ENCODE peak calls at places on chromosomes 12 and 14, in nine cellular contexts. Y, T, S, K, I, V, R, C and U are unnamed samples. For H3K4me1 and H3K9me3, the result is how much of the 10 kb centered on the place peaks cover.

GRCh38 chr12:71980543-71980942 is 41.9 kb downstream of the TPH2 start:
- DNase-seq in C (no peak), S (no peak), T (no peak), I (no peak), R (no peak), K (no peak), Y (no peak), V (no peak), U (no peak)

GRCh38 chr12:110591508-110592051 is 8.5 kb upstream of the PPTC7 start:
- DNase-seq in S (no peak), Y (no peak), V (no peak), T (no peak), C (no peak), K (no peak), R (peak), I (no peak), U (no peak)

GRCh38 chr14:94992046-94992445 is 165.3 kb downstream of the DICER1 start:
- DNase-seq in S (no peak), T (no peak), I (no peak), K (no peak), V (no peak), Y (no peak), C (no peak), R (no peak), U (no peak)

GRCh38 chr14:47485421-47485820 is 190.0 kb downstream of the MDGA2 start:
- DNase-seq in C (no peak), Y (no peak), I (no peak), V (no peak), S (no peak), R (no peak), K (no peak), T (no peak), U (no peak)

GRCh38 chr12:47770086-47770726 is 2.8 kb upstream of the SLC48A1 start:
- DNase-seq in K (no peak), V (no peak), R (no peak), S (no peak), Y (no peak), C (no peak), I (peak), T (no peak), U (no peak)

GRCh38 chr14:63388766-63389431 is 70.2 kb upstream of the GPHB5 start:
- DNase-seq in Y (peak), V (peak), S (peak), R (peak), C (peak), T (peak), K (peak), I (no peak), U (peak)

GRCh38 chr12:69052613-69053408 is 119.8 kb upstream of the CPM start:
- DNase-seq in I (peak), Y (no peak), C (no peak), S (peak), V (no peak), R (no peak), K (no peak), T (no peak), U (no peak)

GRCh38 chr14:86838363-86838762 is 1154.6 kb downstream of the GALC start:
- DNase-seq in K (no peak), I (peak), V (no peak), S (peak), Y (no peak), C (no peak), T (no peak), R (no peak), U (no peak)

GRCh38 chr14:60977848-60978247 is 3.0 kb downstream of the TRMT5 start:
- DNase-seq in S (no peak), R (no peak), K (no peak), T (no peak), I (peak), C (no peak), Y (no peak), V (no peak), U (no peak)

GRCh38 chr14:51147183-51147582 is 52.3 kb upstream of the TRIM9 start:
- DNase-seq in R (no peak), K (no peak), S (peak), T (no peak), V (peak), I (no peak), Y (no peak), C (no peak), U (no peak)

GRCh38 chr12:89513544-89513943 is 11.1 kb downstream of the GALNT4 start:
- DNase-seq in R (no peak), K (no peak), S (no peak), T (no peak), C (no peak), I (no peak), Y (no peak), V (no peak), U (no peak)

GRCh38 chr12:85280984-85281946 is 1.2 kb downstream of the ALX1 start:
- DNase-seq in C (no peak), K (no peak), I (no peak), T (no peak), R (no peak), V (no peak), Y (no peak), S (peak), U (no peak)

GRCh38 chr14:75295491-75296338 is 17.1 kb downstream of the FOS start:
- DNase-seq in C (peak), S (peak), I (no peak), Y (peak), T (peak), K (peak), R (peak), V (peak), U (peak)

GRCh38 chr14:75299576-75299975 is 20.9 kb downstream of the FOS start:
- DNase-seq in K (no peak), Y (no peak), V (no peak), T (no peak), S (no peak), R (no peak), C (no peak), I (no peak), U (no peak)

GRCh38 chr14:75297417-75298040 is 18.9 kb downstream of the FOS start:
- DNase-seq in C (no peak), V (no peak), K (peak), I (no peak), S (no peak), R (no peak), Y (no peak), T (no peak), U (no peak)

GRCh38 chr14:75299064-75299463 is 20.4 kb downstream of the FOS start:
- DNase-seq in T (no peak), I (peak), C (peak), Y (no peak), R (no peak), S (peak), V (peak), K (peak), U (no peak)

GRCh38 chr14:75298187-75298985 is 19.8 kb downstream of the FOS start:
- DNase-seq in R (peak), S (no peak), K (peak), C (peak), T (peak), I (peak), Y (no peak), V (no peak), U (peak)
- H3K27ac ChIP-seq in R (peak), S (no peak), K (peak), C (peak), T (peak), I (peak), Y (no peak), V (peak), U (no peak)

DNA sequence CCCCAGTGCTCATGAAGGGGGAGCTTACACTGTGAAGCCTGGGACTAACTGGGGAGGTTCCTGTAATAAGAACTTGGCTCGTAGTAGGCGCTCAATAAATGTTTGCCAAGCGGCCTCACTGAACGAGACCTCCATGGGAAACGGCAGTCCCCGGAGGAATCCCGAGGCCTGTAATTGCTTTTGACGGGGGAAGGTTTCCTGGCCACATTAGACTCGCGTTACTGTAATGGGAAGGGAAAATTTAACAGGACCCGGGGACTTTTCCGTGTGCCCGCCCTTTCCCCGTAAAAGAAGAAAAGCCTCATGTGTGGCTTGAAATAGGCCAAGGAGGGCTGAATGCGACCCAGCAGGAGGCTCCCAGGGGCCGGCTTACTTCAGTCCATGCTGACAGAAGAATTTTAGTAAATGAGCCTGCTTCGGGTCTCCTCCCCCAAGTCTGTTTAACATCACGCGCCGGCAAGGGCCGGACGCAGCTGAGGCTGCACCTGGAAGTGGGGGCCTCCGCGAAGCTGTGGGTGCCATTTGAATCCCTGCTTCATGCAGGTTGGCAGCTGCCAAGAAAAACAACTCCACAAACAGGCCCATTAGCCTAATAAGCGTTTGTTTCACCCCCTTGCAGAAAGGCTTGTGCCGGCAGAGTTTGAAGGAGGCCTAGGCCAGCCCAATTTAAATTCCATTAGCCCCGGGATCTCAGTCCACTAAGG is 39.8 kb upstream of the PWP1 start:
- DNase-seq in R (no peak), T (no peak), V (peak), I (no peak), K (no peak), C (no peak), S (no peak), Y (no peak), U (no peak)
- H3K4me1 ChIP-seq in R (under half), T (under half), V (under half), I (under half), K (under half), C (under half), S (under half), Y (under half), U (under half)

GRCh38 chr12:38157274-38157932 is 159.2 kb upstream of the ALG10B start:
- DNase-seq in T (no peak), K (no peak), V (no peak), I (no peak), C (peak), R (peak), S (no peak), Y (no peak), U (no peak)

GRCh38 chr12:38159591-38160317 is 156.8 kb upstream of the ALG10B start:
- DNase-seq in V (no peak), I (no peak), R (no peak), S (no peak), C (peak), Y (no peak), T (no peak), K (peak), U (no peak)

GRCh38 chr12:38157933-38158401 is 158.6 kb upstream of the ALG10B start:
- DNase-seq in T (no peak), S (no peak), I (no peak), Y (no peak), K (peak), C (peak), V (no peak), R (peak), U (no peak)

GRCh38 chr12:38159092-38159551 is 157.5 kb upstream of the ALG10B start:
- DNase-seq in V (no peak), Y (no peak), T (no peak), C (peak), R (no peak), K (no peak), I (no peak), S (no peak), U (peak)

GRCh38 chr12:38158428-38159091 is 158.0 kb upstream of the ALG10B start:
- DNase-seq in K (peak), V (no peak), C (peak), R (peak), S (no peak), T (no peak), Y (no peak), I (no peak), U (no peak)
- H3K9me3 ChIP-seq in K (under half), V (under half), C (under half), R (under half), S (under half), T (under half), Y (under half), I (under half), U (under half)

GRCh38 chr12:2796187-2796663 is 1.5 kb downstream of the FKBP4 start:
- DNase-seq in C (no peak), I (peak), V (no peak), K (no peak), R (peak), T (no peak), Y (no peak), S (peak), U (no peak)
- H3K27ac ChIP-seq in C (peak), I (no peak), V (peak), K (peak), R (peak), T (peak), Y (peak), S (no peak), U (no peak)

GRCh38 chr12:119661882-119662281 is 6.1 kb upstream of the PRKAB1 start:
- DNase-seq in I (no peak), K (no peak), Y (no peak), V (no peak), T (no peak), S (no peak), R (no peak), C (no peak), U (no peak)

GRCh38 chr12:119665164-119665929 is 2.6 kb upstream of the PRKAB1 start:
- DNase-seq in S (no peak), I (no peak), Y (no peak), R (peak), K (no peak), T (no peak), C (no peak), V (no peak), U (no peak)

GRCh38 chr12:119666900-119667576 is 895 bp upstream of the PRKAB1 start:
- DNase-seq in V (no peak), S (no peak), T (no peak), R (no peak), C (no peak), I (no peak), Y (no peak), K (no peak), U (no peak)

GRCh38 chr12:119666226-119666808 is 1.6 kb upstream of the PRKAB1 start:
- DNase-seq in R (no peak), S (no peak), T (no peak), I (no peak), K (no peak), Y (no peak), C (no peak), V (no peak), U (no peak)

DNA sequence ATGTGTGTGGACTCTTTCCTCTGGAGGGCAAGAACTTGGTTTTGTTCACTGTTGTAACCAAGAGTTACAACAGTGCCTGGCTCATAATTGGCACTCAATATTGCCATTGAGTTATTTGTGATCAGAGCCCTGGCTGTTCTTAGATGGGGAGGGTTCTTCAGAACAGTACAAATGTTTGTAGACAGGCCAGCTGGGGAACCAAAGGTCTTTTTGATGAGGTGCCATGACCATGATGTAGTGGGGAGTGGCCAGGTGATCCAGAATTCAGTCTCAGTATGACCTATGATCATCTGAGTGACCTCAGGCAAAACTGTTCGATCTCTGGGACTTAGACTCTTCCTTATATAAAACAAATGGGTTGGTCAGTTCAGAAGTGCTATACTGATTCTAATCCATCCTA is 3.3 kb upstream of the PRKAB1 start:
- DNase-seq in I (no peak), Y (no peak), K (no peak), T (no peak), S (no peak), R (no peak), V (no peak), C (no peak), U (no peak)
- H3K4me1 ChIP-seq in I (under half), Y (under half), K (under half), T (under half), S (under half), R (under half), V (under half), C (under half), U (under half)